ENCODE peak calls at places on chromosomes 13 and 19, in eight cellular contexts. V, F, I, Q, S, H, C and M are unnamed samples.

GRCh38 chr13:112445411-112446271 is 69.5 kb downstream of the SPACA7 start:
- DNase-seq in V (peak), I (no peak), H (no peak), C (no peak), S (no peak), Q (no peak), F (no peak), M (peak)

GRCh38 chr19:2922987-2923386 is 21.8 kb downstream of the ZNF77 start:
- DNase-seq in V (no peak), H (no peak), S (no peak), C (no peak), F (no peak), Q (no peak), I (peak), M (no peak)

GRCh38 chr19:28168557-28168956 is 1044.4 kb downstream of the UQCRFS1 start:
- DNase-seq in S (peak), F (no peak), V (no peak), H (no peak), C (no peak), I (no peak), Q (no peak), M (no peak)

GRCh38 chr19:55070755-55071502 is 4.7 kb upstream of the EPS8L1 start:
- DNase-seq in F (no peak), S (no peak), I (no peak), V (no peak), Q (peak), H (no peak), C (no peak), M (no peak)

GRCh38 chr13:99690426-99691189 is 189.3 kb downstream of the TM9SF2 start:
- DNase-seq in H (no peak), V (no peak), F (no peak), Q (no peak), I (no peak), S (no peak), C (no peak), M (no peak)

GRCh38 chr19:47699360-47699917 is 13.8 kb upstream of the EHD2 start:
- DNase-seq in S (peak), Q (peak), I (peak), V (no peak), H (no peak), F (no peak), C (no peak), M (no peak)

GRCh38 chr19:11587973-11588631 is 9.2 kb upstream of the ZNF627 start:
- DNase-seq in S (no peak), H (no peak), V (no peak), C (no peak), Q (no peak), I (no peak), F (no peak), M (no peak)

GRCh38 chr13:72504026-72504925 is 223.2 kb downstream of the MZT1 start:
- DNase-seq in I (peak), C (no peak), S (no peak), H (no peak), F (no peak), Q (no peak), V (no peak), M (no peak)

GRCh38 chr13:59111711-59112110 is 1052.0 kb downstream of the DIAPH3 start:
- DNase-seq in C (no peak), H (no peak), F (no peak), Q (no peak), S (no peak), V (no peak), I (no peak), M (no peak)

GRCh38 chr13:104750377-104750776 is 1684.2 kb upstream of the SLC10A2 start:
- DNase-seq in H (no peak), I (no peak), F (no peak), C (no peak), Q (no peak), S (no peak), V (no peak), M (no peak)

GRCh38 chr13:96141032-96141431 is 51.1 kb downstream of the HS6ST3 start:
- DNase-seq in C (no peak), V (no peak), I (peak), H (no peak), S (no peak), Q (no peak), F (no peak), M (no peak)

GRCh38 chr13:79062291-79062690 is 343.8 kb downstream of the RBM26 start:
- DNase-seq in Q (no peak), C (no peak), I (peak), V (no peak), F (no peak), S (no peak), H (no peak), M (no peak)

GRCh38 chr19:30780032-30780431 is 407.8 kb downstream of the ZNF536 start:
- DNase-seq in I (no peak), H (no peak), C (no peak), V (no peak), S (no peak), F (no peak), Q (no peak), M (no peak)

GRCh38 chr19:40249781-40250180 is 23.3 kb upstream of the CCNP start:
- DNase-seq in S (no peak), V (no peak), Q (no peak), H (no peak), C (no peak), F (no peak), I (no peak), M (peak)

GRCh38 chr19:14603990-14604387 is 21.1 kb downstream of the CLEC17A start:
- DNase-seq in V (no peak), S (no peak), H (no peak), I (no peak), Q (no peak), C (no peak), F (no peak), M (no peak)

GRCh38 chr19:13024958-13025653 is 29.8 kb downstream of the NFIX start:
- DNase-seq in Q (peak), F (no peak), V (peak), H (no peak), C (no peak), I (no peak), S (peak), M (no peak)

GRCh38 chr13:20144141-20144850 is 16.6 kb downstream of the GJA3 start:
- DNase-seq in S (no peak), C (no peak), I (no peak), F (no peak), H (no peak), V (no peak), Q (no peak), M (no peak)

GRCh38 chr13:76836311-76836710 is 49.9 kb downstream of the KCTD12 start:
- DNase-seq in H (no peak), F (no peak), Q (no peak), S (no peak), V (no peak), I (peak), C (no peak), M (no peak)

GRCh38 chr13:111329641-111330040 is 9.2 kb downstream of the TEX29 start:
- DNase-seq in S (no peak), I (no peak), Q (no peak), F (no peak), V (no peak), C (no peak), H (no peak), M (no peak)

GRCh38 chr13:20105161-20105689 is 55.6 kb downstream of the GJA3 start:
- DNase-seq in H (no peak), V (no peak), C (no peak), Q (no peak), S (no peak), I (no peak), F (no peak), M (no peak)

GRCh38 chr19:29495971-29496441 is 29.8 kb upstream of the VSTM2B start:
- DNase-seq in I (no peak), F (no peak), H (no peak), V (peak), Q (no peak), C (no peak), S (no peak), M (no peak)

GRCh38 chr13:37118002-37118401 is 12.5 kb upstream of the CSNK1A1L start:
- DNase-seq in V (no peak), S (no peak), F (no peak), Q (no peak), H (peak), C (no peak), I (no peak), M (no peak)

GRCh38 chr19:19475845-19476828 is 39.2 kb downstream of the TSSK6 start:
- DNase-seq in C (no peak), Q (no peak), S (peak), H (no peak), I (peak), V (no peak), F (no peak), M (no peak)